ENCODE peak calls at places on chromosome 12, in seven cellular contexts. M, Z, A, W, Y, S and T are unnamed samples. For H3K4me1, the result is how much of the 10 kb centered on the place peaks cover.

GRCh38 chr12:16588812-16589211 is 17.1 kb downstream of the LMO3 start:
- DNase-seq in W (no peak), M (peak), A (no peak), Y (peak), Z (no peak), S (no peak), T (no peak)

GRCh38 chr12:32051511-32052299 is 54.9 kb upstream of the BICD1 start:
- DNase-seq in M (peak), S (no peak), Z (peak), W (peak), Y (peak), A (no peak), T (no peak)

GRCh38 chr12:31234955-31235867 is 90.7 kb downstream of the SINHCAF start:
- DNase-seq in M (peak), Z (peak), A (peak), Y (peak), S (peak), W (peak), T (peak)

GRCh38 chr12:39993261-39993660 is 112.6 kb downstream of the SLC2A13 start:
- DNase-seq in M (no peak), S (no peak), Z (no peak), Y (no peak), W (no peak), A (no peak), T (no peak)

GRCh38 chr12:64946132-64946829 is 121.8 kb downstream of the TBC1D30 start:
- DNase-seq in Y (no peak), A (no peak), W (no peak), S (no peak), Z (peak), M (peak), T (peak)

GRCh38 chr12:105705765-105706164 is 375.3 kb downstream of the C12orf75 start:
- DNase-seq in W (peak), Y (peak), M (peak), S (peak), A (peak), Z (peak), T (peak)

GRCh38 chr12:130523208-130523607 is 185.5 kb downstream of the PIWIL1 start:
- DNase-seq in S (no peak), M (no peak), Z (no peak), W (no peak), Y (no peak), A (no peak), T (no peak)

GRCh38 chr12:26187014-26187413 is 8.4 kb upstream of the SSPN start:
- DNase-seq in A (no peak), S (no peak), Y (no peak), M (no peak), Z (no peak), W (no peak), T (no peak)

DNA sequence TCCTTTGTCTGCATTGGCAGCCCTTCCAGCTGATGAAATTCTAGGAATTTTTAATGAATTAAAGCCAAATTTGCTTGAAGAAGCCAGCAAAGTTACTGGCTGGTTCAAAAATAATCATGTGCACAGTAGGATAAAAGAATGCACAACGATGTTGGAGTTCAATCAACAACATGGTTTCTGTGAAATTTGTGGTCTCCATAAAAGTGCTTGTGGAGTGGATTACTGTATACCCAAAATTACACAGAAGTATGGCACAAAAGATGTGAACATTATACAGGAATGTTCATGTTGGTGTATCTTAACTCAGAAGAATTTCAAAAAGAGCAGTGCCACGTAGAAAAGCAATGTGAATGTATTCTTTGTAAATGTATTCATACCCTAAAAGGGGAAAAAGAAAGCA is 105.0 kb upstream of the METAP2 start:
- DNase-seq in A (no peak), W (no peak), S (no peak), Z (no peak), M (no peak), Y (no peak), T (no peak)
- H4K8ac ChIP-seq in A (no peak), W (no peak), S (no peak), Z (no peak), M (no peak), Y (no peak), T (no peak)

GRCh38 chr12:507261-507853 is 47.6 kb downstream of the B4GALNT3 start:
- DNase-seq in W (no peak), S (no peak), Z (no peak), A (no peak), M (no peak), Y (peak), T (no peak)
- H3K4me1 ChIP-seq in W (under half), S (under half), Z (under half), A (under half), M (under half), Y (under half), T (under half)

GRCh38 chr12:5535531-5535930 is 103.6 kb downstream of the NTF3 start:
- DNase-seq in A (no peak), Y (no peak), S (no peak), W (peak), Z (no peak), M (peak), T (no peak)

GRCh38 chr12:5537771-5538170 is 105.9 kb downstream of the NTF3 start:
- DNase-seq in Y (peak), W (no peak), M (no peak), S (no peak), Z (no peak), A (no peak), T (no peak)

GRCh38 chr12:5534800-5535199 is 102.9 kb downstream of the NTF3 start:
- DNase-seq in S (no peak), Z (no peak), M (no peak), Y (no peak), A (no peak), W (no peak), T (no peak)

DNA sequence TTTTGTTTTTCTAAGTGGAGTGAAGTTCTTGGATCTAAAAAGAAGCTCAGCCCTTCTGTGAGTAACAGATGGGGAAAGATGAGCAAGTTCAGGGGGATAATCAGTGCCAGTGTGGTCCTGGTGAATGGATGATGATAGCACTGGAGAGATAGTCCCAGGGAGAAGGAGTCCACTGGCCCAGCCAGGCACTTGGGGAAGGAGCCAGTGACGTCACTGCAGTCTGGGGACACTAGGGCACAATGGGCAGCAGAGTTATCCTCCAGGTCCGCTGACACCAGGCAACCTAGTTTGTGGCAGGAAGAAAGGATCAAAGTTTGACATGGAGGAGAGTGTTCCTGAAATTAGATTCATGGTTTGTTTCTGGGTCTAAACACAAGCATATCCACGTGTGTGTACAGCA is 101.5 kb downstream of the NTF3 start:
- DNase-seq in W (no peak), Z (no peak), M (no peak), Y (no peak), S (no peak), A (no peak), T (no peak)
- H4K8ac ChIP-seq in W (no peak), Z (no peak), M (no peak), Y (no peak), S (no peak), A (no peak), T (no peak)

GRCh38 chr12:56636118-56636674 is 6.1 kb upstream of the BAZ2A start:
- DNase-seq in M (peak), S (peak), Z (peak), Y (peak), A (peak), W (peak), T (no peak)

GRCh38 chr12:56635539-56636117 is 5.5 kb upstream of the BAZ2A start:
- DNase-seq in Z (no peak), S (peak), M (no peak), Y (peak), A (no peak), W (no peak), T (no peak)

GRCh38 chr12:56633465-56634241 is 3.5 kb upstream of the BAZ2A start:
- DNase-seq in Y (no peak), Z (peak), S (no peak), M (no peak), A (no peak), W (peak), T (no peak)

GRCh38 chr12:56634242-56634836 is 4.2 kb upstream of the BAZ2A start:
- DNase-seq in S (peak), W (peak), A (peak), M (no peak), Y (peak), Z (peak), T (no peak)

DNA sequence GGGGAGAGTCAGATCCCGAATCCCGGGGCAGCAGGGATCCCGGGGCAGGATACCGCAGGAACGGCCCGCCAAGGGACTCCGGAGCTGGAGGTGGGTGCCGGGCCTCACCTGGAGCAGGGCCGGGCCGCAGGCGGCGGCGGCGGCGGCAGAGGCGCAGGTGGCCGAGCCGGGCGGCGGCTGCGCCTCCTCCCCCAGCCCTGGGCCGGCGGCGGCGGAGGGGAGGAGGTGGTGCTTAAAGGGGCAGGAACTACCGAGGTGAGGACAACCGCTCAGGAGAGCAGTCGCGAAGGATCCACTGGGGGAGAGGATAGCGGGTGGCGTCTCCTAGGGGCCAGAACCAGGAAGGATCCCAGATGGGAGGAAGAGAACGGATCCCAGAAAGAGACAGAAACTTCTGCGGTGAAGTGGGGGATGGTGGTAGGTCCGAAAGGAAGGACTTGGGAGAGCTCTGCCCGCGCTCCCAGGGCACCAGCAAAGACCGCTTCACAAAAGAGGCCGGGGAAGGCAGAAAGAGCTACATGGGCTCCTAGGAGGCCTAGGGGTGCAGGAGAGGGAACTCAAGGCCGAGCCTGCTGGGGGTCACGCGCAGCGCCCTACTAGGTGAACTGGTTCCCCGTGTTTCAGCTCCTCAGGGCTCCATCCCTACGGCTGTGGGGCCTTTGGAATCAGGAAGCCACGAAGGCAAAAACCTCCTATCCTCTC is 4.9 kb upstream of the BAZ2A start:
- DNase-seq in A (peak), S (peak), W (peak), M (peak), Z (peak), Y (peak), T (no peak)
- H3K4me1 ChIP-seq in A (under half), S (under half), W (under half), M (under half), Z (under half), Y (under half), T (under half)

DNA sequence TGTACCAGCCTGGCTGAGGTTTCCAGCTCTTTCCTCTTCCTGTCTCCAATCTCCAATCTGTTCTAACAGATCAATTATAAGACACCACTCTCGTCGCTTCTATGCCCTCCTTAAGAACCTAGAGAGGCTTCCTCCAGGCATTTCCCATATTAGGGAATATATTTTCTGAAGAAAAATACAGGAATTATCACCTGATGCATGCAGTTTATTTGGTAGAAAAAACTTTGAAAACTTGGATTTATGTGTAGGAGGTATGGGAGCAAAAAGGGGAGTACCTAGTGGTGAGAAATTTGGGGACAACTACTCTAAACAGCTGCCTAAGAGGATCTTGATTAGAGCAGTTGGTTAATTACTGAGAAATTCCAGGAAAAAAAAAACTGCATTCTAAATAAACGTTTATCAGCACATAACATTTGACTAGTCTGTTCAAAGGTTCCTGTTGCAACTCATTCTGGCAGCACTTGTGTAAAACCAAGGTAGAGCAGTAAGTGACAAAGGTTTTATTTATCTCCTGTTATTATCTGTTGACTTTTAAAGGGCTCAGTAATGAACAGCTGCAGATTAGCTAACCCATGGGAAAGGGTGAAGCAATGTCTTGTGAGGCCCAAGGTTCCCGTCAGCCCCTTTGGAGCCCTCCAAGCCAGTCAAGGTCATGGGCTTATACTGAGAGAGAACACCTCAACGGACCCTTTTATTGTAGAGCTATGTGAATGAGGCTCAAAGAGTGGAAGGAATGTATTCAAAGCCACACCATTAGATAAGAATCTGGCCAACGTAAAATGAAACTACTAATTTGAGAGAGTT is 36.4 kb upstream of the NR1H4 start:
- DNase-seq in W (peak), S (no peak), M (no peak), Z (no peak), A (no peak), Y (no peak), T (no peak)
- H4K8ac ChIP-seq in W (no peak), S (no peak), M (no peak), Z (no peak), A (no peak), Y (no peak), T (no peak)